ENCODE peak calls at places on chromosomes 6 and 20, in five cellular contexts. S, U, C, I and D are unnamed samples.

GRCh38 chr20:46520540-46520939 is 7.2 kb upstream of the ZNF334 start:
- DNase-seq in I (no peak), U (no peak), S (no peak), C (no peak), D (no peak)

GRCh38 chr6:66226099-66226498 is 519.1 kb upstream of the EYS start:
- DNase-seq in U (no peak), C (no peak), S (no peak), I (no peak), D (no peak)

GRCh38 chr6:21022343-21023107 is 488.3 kb downstream of the CDKAL1 start:
- DNase-seq in U (no peak), C (peak; percentile 25), S (no peak), I (no peak), D (peak; percentile 31)

GRCh38 chr6:139588076-139588639 is 213.7 kb upstream of the CITED2 start:
- DNase-seq in U (no peak), I (no peak), C (peak; percentile 54), S (peak; percentile 39), D (peak; percentile 30)

GRCh38 chr6:135146160-135146920 is 34.8 kb upstream of the MYB start:
- DNase-seq in U (no peak), I (no peak), C (no peak), S (no peak), D (no peak)

GRCh38 chr20:50248104-50248631 is 57.5 kb downstream of the CEBPB start:
- DNase-seq in U (no peak), C (no peak), I (no peak), S (peak; percentile 39), D (no peak)

GRCh38 chr6:108687921-108688320 is 127.2 kb downstream of the FOXO3 start:
- DNase-seq in S (no peak), U (no peak), I (no peak), C (no peak), D (no peak)

GRCh38 chr6:128352331-128352730 is 168.1 kb downstream of the PTPRK start:
- DNase-seq in U (no peak), I (no peak), C (no peak), S (no peak), D (no peak)

GRCh38 chr6:16840291-16840690 is 79.0 kb upstream of the ATXN1 start:
- DNase-seq in S (no peak), C (no peak), U (no peak), I (no peak), D (no peak)

GRCh38 chr6:16832721-16833120 is 71.5 kb upstream of the ATXN1 start:
- DNase-seq in U (no peak), I (no peak), C (no peak), S (no peak), D (no peak)

GRCh38 chr6:16837217-16837972 is 76.1 kb upstream of the ATXN1 start:
- DNase-seq in U (no peak), I (no peak), S (no peak), C (no peak), D (no peak)

GRCh38 chr6:16839780-16840179 is 78.5 kb upstream of the ATXN1 start:
- DNase-seq in C (no peak), S (no peak), U (no peak), I (no peak), D (no peak)

DNA sequence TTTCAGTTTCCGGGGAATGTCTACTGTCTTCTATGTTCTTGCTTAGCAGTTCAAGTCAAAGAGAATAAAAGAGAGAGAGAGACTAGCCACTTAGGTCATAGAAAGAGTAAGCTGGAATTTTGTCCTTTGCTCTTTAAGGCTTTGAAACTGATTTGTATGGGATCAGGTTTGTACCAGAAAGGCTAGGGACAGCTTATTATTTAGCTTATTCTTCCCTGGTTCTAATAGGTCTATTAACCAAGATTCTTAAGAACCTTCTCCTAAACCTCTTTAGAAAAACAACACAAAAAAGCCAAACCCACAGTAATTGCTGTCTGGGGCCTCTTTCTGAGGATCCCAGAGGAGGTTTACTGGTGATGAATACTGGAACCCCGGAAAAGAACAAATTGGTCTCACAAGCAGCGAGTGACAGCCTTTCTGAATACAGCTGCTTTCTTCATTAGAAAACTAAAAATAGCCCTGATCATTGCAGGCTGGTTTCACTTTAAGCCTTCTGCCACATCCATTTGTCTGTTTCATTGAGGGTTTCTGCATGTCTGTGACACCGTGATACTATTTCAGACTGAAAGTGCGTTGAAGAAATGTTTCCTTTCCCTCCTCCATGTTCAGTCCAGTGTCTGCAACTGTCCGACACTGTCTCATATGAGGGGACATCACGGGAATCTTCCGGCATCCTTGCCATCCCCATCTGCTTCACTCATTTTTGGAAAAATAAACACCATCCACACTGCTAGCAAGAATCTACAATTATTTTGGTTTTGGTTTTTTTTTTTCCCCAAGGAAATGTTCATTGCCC is 75.1 kb upstream of the ATXN1 start:
- DNase-seq in I (no peak), C (no peak), U (no peak), S (no peak), D (no peak)
- H3K4me3 ChIP-seq in I (peak overlapping the region; percentile 25), C (no peak overlapping the region), U (peak overlapping the region; percentile 17), S (no peak overlapping the region), D (no peak overlapping the region)

GRCh38 chr20:52590100-52590499 is 382.1 kb upstream of the TSHZ2 start:
- DNase-seq in I (no peak), U (no peak), C (no peak), S (no peak), D (no peak)
- TF ChIP-seq CTCF in I (no peak), U (no peak), C (no peak), S (no peak), D (no peak)

GRCh38 chr6:167879612-167880011 is 52.9 kb downstream of the AFDN start:
- DNase-seq in C (no peak), I (no peak), U (no peak), S (no peak), D (no peak)
- H3K36me3 ChIP-seq in C (no peaks in the 10 kb centered on the region), I (peaks cover 13% of the 10 kb centered on the region), U (peaks cover 69% of the 10 kb centered on the region), S (peaks cover 82% of the 10 kb centered on the region), D (peaks cover 1% of the 10 kb centered on the region)

GRCh38 chr20:61026731-61027130 is 225.3 kb upstream of the CDH4 start:
- DNase-seq in S (no peak), I (no peak), U (no peak), C (no peak), D (no peak)
- H3K4me3 ChIP-seq in S (no peak overlapping the region), I (no peak overlapping the region), U (no peak overlapping the region), C (no peak overlapping the region), D (no peak overlapping the region)

GRCh38 chr20:45374101-45374467 is 4.0 kb downstream of the TP53TG5 start:
- DNase-seq in C (no peak), S (no peak), I (no peak), U (no peak), D (no peak)
- TF ChIP-seq CTCF in C (no peak), S (no peak), I (peak; percentile 21), U (no peak), D (no peak)

GRCh38 chr20:48951646-48952045 is 30.1 kb downstream of the ARFGEF2 start:
- DNase-seq in I (no peak), C (no peak), U (no peak), S (no peak), D (no peak)

GRCh38 chr20:48951041-48951440 is 29.5 kb downstream of the ARFGEF2 start:
- DNase-seq in C (no peak), S (no peak), U (no peak), I (no peak), D (no peak)

GRCh38 chr20:48953653-48954052 is 32.1 kb downstream of the ARFGEF2 start:
- DNase-seq in U (no peak), C (no peak), I (no peak), S (no peak), D (no peak)

GRCh38 chr20:48949304-48950170 is 28.0 kb downstream of the ARFGEF2 start:
- DNase-seq in I (no peak), C (peak; percentile 44), U (no peak), S (peak; percentile 42), D (no peak)

DNA sequence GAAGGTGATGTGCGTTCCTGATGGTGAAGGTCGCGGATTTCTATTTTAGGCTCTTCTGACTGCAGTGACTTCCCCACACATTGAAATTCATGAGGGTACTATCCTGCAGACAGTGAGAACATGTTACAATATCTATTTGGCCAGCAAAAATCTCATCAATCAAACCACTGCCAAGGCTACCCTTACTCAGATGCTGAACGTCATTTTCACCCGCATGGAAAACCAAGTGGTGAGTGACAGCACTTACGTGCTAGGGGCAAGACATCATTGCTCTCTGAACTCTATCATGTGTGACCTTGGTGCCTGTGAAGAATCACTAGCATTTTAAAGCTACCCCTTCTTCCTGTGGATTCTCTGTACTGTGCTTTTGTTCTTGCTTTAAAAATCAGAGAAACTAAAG is 31.1 kb downstream of the ARFGEF2 start:
- DNase-seq in I (no peak), S (no peak), C (no peak), U (no peak), D (no peak)
- H3K36me3 ChIP-seq in I (peaks cover 30% of the 10 kb centered on the region), S (peaks cover 85% of the 10 kb centered on the region), C (peaks cover 5% of the 10 kb centered on the region), U (peaks cover 99% of the 10 kb centered on the region), D (peaks cover 3% of the 10 kb centered on the region)

DNA sequence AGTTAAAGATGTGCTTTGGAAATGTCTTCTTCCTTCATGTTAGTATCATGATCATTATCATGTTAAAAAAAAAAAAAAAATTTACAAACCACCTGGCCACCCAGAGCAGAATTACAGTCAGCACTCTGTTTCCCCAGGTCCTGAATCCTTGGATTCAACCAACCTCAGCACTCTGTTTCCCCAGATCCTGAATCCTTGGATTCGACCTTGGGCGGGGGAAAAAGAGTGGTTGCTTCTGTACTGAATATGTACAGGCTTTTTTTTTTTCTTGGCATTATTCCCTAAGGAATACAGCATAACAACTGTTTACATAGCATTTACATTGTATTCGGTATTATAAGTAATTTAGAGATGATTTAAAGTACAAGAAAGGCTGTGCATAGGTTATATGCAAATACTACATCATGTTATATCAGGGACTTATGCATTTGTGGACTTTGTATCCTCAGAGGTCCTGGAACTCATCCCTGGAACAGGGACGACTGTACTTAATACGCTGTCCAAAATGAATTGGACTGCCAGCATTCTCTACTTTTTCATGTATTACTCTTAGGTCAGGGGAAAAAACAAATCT is 31.2 kb downstream of the GCNT2 start:
- DNase-seq in S (no peak), C (no peak), I (no peak), U (no peak), D (no peak)
- H3K4me3 ChIP-seq in S (no peak overlapping the region), C (no peak overlapping the region), I (no peak overlapping the region), U (no peak overlapping the region), D (no peak overlapping the region)

GRCh38 chr20:39106791-39107190 is 144.6 kb downstream of the DHX35 start:
- DNase-seq in S (no peak), C (no peak), I (no peak), U (no peak), D (no peak)
- TF ChIP-seq CTCF in S (no peak), C (no peak), I (no peak), U (no peak), D (no peak)